ENCODE peak calls at places on chromosomes 3 and 15, in eight cellular contexts. S is astrocyte of the spinal cord, B is GM12865, I is Peyer's patch, Z is thoracic aorta, J is mammary epithelial cell, Q is breast epithelium, W is brain microvascular endothelial cell. F is an unnamed sample.

GRCh38 chr3:39108309-39108708 is 829 bp downstream of the TTC21A start:
- DNase-seq in S (no peak), B (peak), I (peak), Z (no peak), J (no peak), Q (no peak), W (no peak), F (no peak)

GRCh38 chr15:49188933-49189332 is 18.9 kb downstream of the GALK2 start:
- DNase-seq in S (no peak), B (no peak), I (no peak), Z (no peak), J (no peak), Q (no peak), W (no peak), F (no peak)

GRCh38 chr15:72078887-72079286 is 39.1 kb downstream of the MYO9A start:
- DNase-seq in S (no peak), B (peak), I (no peak), Z (no peak), J (no peak), Q (no peak), W (no peak), F (no peak)

GRCh38 chr15:48868549-48868948 is 9.4 kb upstream of the EID1 start:
- DNase-seq in S (peak), B (no peak), I (no peak), Z (no peak), J (peak), Q (no peak), W (peak), F (no peak)

GRCh38 chr3:13879946-13880810 is at the start of gene WNT7A:
- DNase-seq in S (no peak), B (no peak), I (no peak), Z (no peak), J (peak), Q (no peak), W (no peak), F (no peak)

GRCh38 chr3:89851974-89852621 is 744.7 kb downstream of the EPHA3 start:
- DNase-seq in S (peak), B (no peak), I (no peak), Z (no peak), J (no peak), Q (no peak), W (peak), F (no peak)

GRCh38 chr3:57958642-57959406 is 49.4 kb upstream of the FLNB start:
- DNase-seq in S (no peak), B (no peak), I (no peak), Z (no peak), J (no peak), Q (no peak), W (no peak), F (no peak)

GRCh38 chr15:89780601-89781000 is 4.5 kb downstream of the MESP2 start:
- DNase-seq in S (no peak), B (no peak), I (no peak), Z (no peak), J (no peak), Q (no peak), W (no peak), F (no peak)

GRCh38 chr3:47984089-47984759 is 32.0 kb downstream of the MAP4 start:
- DNase-seq in S (peak), B (no peak), I (no peak), Z (peak), J (peak), Q (no peak), W (peak), F (no peak)

GRCh38 chr3:15875016-15875689 is 77.4 kb upstream of the ANKRD28 start:
- DNase-seq in S (peak), B (no peak), I (no peak), Z (no peak), J (peak), Q (no peak), W (peak), F (no peak)

GRCh38 chr15:36278219-36278618 is 301.2 kb upstream of the CDIN1 start:
- DNase-seq in S (peak), B (peak), I (no peak), Z (no peak), J (peak), Q (no peak), W (peak), F (no peak)
- TF ChIP-seq CTCF in S (peak), B (no peak), I (no peak), Z (no peak), J (peak), Q (no peak), W (peak), F (no peak)

GRCh38 chr3:53591646-53592045 is 97.2 kb downstream of the CACNA1D start:
- DNase-seq in S (no peak), B (no peak), I (no peak), Z (no peak), J (no peak), Q (no peak), W (no peak), F (no peak)
- TF ChIP-seq CTCF in S (no peak), B (no peak), I (no peak), Z (no peak), J (no peak), Q (no peak), W (no peak), F (no peak)

GRCh38 chr3:183332487-183332886 is 79.4 kb downstream of the B3GNT5 start:
- DNase-seq in S (no peak), B (no peak), I (no peak), Z (no peak), J (no peak), Q (no peak), W (no peak), F (no peak)

GRCh38 chr3:183329543-183329942 is 76.5 kb downstream of the B3GNT5 start:
- DNase-seq in S (no peak), B (no peak), I (no peak), Z (no peak), J (no peak), Q (no peak), W (no peak), F (no peak)

GRCh38 chr3:183328823-183329222 is 75.8 kb downstream of the B3GNT5 start:
- DNase-seq in S (peak), B (no peak), I (no peak), Z (no peak), J (peak), Q (no peak), W (no peak), F (no peak)

GRCh38 chr3:183330881-183331280 is 77.8 kb downstream of the B3GNT5 start:
- DNase-seq in S (no peak), B (no peak), I (no peak), Z (no peak), J (no peak), Q (no peak), W (no peak), F (no peak)

DNA sequence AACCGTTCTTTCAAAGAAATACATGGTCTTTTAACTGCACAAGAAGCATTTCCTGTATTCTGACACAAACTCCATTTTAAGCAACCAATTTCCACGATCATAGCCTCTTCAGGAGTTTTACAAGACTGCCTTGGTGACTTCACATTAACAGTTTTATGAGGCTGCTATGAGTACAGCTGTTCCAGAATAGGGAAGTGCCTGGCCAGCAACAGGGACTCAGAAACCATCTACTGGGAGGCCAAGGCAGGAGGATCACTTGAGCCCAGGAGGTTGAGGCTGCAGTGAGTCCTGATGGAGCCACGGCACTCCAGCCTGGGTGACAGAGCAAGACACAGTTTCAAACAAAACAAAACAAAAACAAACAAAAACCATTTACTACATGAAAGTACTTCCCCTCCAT is 78.5 kb downstream of the B3GNT5 start:
- DNase-seq in S (no peak), B (no peak), I (no peak), Z (no peak), J (no peak), Q (no peak), W (no peak), F (no peak)
- TF ChIP-seq CTCF in S (no peak), B (no peak), I (no peak), Z (no peak), J (no peak), Q (no peak), W (no peak), F (no peak)

DNA sequence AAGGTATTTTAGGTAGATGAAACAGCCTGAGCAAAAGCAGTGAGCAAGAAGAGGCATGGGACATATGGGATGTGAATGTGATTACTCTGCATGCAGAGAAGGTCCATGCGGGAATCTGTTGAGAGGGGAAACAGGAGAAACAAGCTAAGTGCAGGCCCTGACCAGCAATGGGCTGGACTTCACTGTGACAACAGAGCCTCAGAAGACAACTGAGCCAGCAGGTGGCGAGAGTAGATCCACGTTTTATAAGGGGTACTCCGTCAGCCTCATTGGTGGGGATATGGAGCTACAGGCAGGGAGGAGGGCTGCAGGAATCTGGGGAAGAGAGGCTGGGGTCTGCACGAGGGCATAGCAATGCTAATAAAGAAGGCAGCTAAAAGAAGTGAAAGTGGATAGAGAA is 405.9 kb upstream of the LMCD1 start:
- DNase-seq in S (no peak), B (no peak), I (no peak), Z (no peak), J (no peak), Q (no peak), W (no peak), F (no peak)
- TF ChIP-seq CTCF in S (no peak), B (no peak), I (no peak), Z (no peak), J (no peak), Q (no peak), W (peak), F (no peak)

DNA sequence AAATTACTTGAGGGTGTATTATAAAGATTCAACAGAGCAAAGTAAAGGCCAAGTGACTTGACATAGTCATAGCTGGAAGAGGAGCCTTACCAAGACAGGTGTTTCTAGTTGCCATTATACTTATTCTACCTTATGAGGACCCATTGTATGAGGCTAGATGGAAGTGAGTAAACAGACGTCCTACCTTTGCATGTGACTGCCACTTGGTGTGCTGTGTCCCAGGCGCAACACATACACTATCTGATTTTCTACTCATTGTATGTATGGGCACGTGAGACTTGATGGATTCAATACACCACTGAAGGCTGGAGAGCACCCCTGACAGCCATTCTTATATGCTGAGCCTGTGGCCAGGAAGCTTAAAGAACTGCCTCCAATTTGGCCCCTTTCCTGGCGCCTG is 40.5 kb downstream of the BOC start:
- DNase-seq in S (no peak), B (no peak), I (no peak), Z (no peak), J (no peak), Q (no peak), W (no peak), F (no peak)
- TF ChIP-seq CTCF in S (no peak), B (peak), I (no peak), Z (no peak), J (no peak), Q (no peak), W (no peak), F (no peak)

GRCh38 chr3:23540600-23540999 is 265.2 kb upstream of the UBE2E1 start:
- DNase-seq in S (no peak), B (no peak), I (no peak), Z (no peak), J (no peak), Q (no peak), W (no peak), F (no peak)
- TF ChIP-seq CTCF in S (no peak), B (no peak), I (no peak), Z (no peak), J (no peak), Q (no peak), W (no peak), F (no peak)

GRCh38 chr3:160691151-160691550 is 14.2 kb downstream of the ARL14 start:
- DNase-seq in S (no peak), B (no peak), I (no peak), Z (no peak), J (no peak), Q (no peak), W (no peak), F (no peak)

GRCh38 chr3:160686955-160687535 is 10.1 kb downstream of the ARL14 start:
- DNase-seq in S (peak), B (peak), I (no peak), Z (no peak), J (no peak), Q (no peak), W (no peak), F (no peak)

GRCh38 chr3:160684368-160684740 is 7.4 kb downstream of the ARL14 start:
- DNase-seq in S (no peak), B (no peak), I (no peak), Z (no peak), J (no peak), Q (no peak), W (no peak), F (no peak)

GRCh38 chr3:160685144-160685766 is 8.3 kb downstream of the ARL14 start:
- DNase-seq in S (no peak), B (no peak), I (no peak), Z (no peak), J (no peak), Q (no peak), W (no peak), F (no peak)
- TF ChIP-seq CTCF in S (peak), B (no peak), I (peak), Z (peak), J (peak), Q (peak), W (peak), F (no peak)

GRCh38 chr15:65183847-65184159 is 1.3 kb downstream of the CLPX start:
- DNase-seq in S (no peak), B (no peak), I (no peak), Z (no peak), J (no peak), Q (no peak), W (no peak), F (no peak)
- TF ChIP-seq CTCF in S (no peak), B (no peak), I (no peak), Z (no peak), J (no peak), Q (no peak), W (no peak), F (no peak)

DNA sequence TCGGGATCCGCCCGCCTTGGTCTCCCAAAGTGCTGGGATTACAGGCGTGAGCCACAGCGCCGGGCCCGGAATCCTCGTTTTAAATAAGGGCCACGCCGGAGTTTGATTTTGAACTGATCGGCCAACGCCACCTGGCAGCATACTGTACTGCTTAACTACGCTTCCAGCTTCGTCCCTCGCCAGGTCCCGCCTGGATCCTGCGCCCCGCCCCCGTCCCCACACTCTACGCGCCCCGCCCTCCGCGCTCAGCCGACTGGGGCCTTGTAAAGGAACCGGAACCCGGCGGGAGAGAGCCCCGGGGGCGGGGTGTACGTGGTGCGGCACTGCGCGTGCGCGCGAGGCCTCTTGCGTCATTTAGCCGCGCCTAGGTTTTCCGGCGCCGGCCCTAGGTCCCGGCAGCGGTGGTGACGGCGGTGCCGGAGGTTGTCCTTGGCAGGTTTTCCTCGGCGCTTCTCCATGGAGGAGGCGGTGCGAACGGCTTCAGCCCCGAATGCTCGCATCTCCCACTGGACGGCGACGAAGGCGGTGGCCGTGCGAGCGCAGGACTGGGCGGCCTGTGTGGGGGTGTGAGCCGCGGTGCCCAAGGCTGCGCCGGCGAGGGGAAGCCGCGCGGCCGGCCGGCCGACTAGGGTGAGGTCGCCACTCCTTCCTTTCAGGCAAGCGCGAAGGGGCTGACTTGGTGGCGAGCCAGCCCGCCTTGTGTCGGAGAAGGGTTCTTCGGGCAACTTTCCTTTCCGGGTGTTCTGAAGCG is at the start of gene NIPA2:
- DNase-seq in S (peak), B (peak), I (peak), Z (peak), J (peak), Q (peak), W (peak), F (peak)
- TF ChIP-seq CTCF in S (no peak), B (no peak), I (no peak), Z (peak), J (no peak), Q (peak), W (no peak), F (no peak)

F was measured in omental fat pad.